ENCODE peak calls at places on chromosome 3, in seven cellular contexts. U is cardiac muscle cell, I is right cardiac atrium, T is fibroblast of mammary gland, P is cardiac fibroblast, J is mammary epithelial cell, B is psoas muscle. V is an unnamed sample.

GRCh38 chr3:121894191-121894990 is at the start of gene SLC15A2:
- DNase-seq in U (peak), I (peak), T (no peak), P (no peak), J (no peak), B (no peak), V (no peak)

GRCh38 chr3:109257269-109257668 is 59.0 kb downstream of the DPPA2 start:
- DNase-seq in U (peak), I (no peak), T (peak), P (peak), J (no peak), B (no peak), V (no peak)

GRCh38 chr3:167394003-167394402 is 13.9 kb upstream of the ZBBX start:
- DNase-seq in U (no peak), I (no peak), T (peak), P (no peak), J (no peak), B (no peak), V (no peak)

GRCh38 chr3:3699816-3700633 is 99.2 kb upstream of the LRRN1 start:
- DNase-seq in U (no peak), I (no peak), T (no peak), P (no peak), J (peak), B (no peak), V (no peak)

GRCh38 chr3:186099178-186099577 is 9.7 kb downstream of the ETV5 start:
- DNase-seq in U (peak), I (peak), T (peak), P (peak), J (peak), B (peak), V (no peak)

GRCh38 chr3:75171632-75172230 is 492.4 kb upstream of the FRG2C start:
- DNase-seq in U (peak), I (no peak), T (peak), P (peak), J (no peak), B (no peak), V (no peak)

GRCh38 chr3:115691964-115692363 is 68.7 kb downstream of the GAP43 start:
- DNase-seq in U (no peak), I (no peak), T (no peak), P (no peak), J (no peak), B (no peak), V (no peak)

GRCh38 chr3:151171145-151171544 is 31.9 kb downstream of the GPR171 start:
- DNase-seq in U (no peak), I (no peak), T (no peak), P (no peak), J (no peak), B (no peak), V (peak)

GRCh38 chr3:119937229-119937628 is 155.3 kb downstream of the NR1I2 start:
- DNase-seq in U (peak), I (no peak), T (no peak), P (no peak), J (peak), B (no peak), V (no peak)

GRCh38 chr3:13543251-13543650 is 5.7 kb upstream of the FBLN2 start:
- DNase-seq in U (peak), I (peak), T (peak), P (peak), J (no peak), B (peak), V (no peak)

DNA sequence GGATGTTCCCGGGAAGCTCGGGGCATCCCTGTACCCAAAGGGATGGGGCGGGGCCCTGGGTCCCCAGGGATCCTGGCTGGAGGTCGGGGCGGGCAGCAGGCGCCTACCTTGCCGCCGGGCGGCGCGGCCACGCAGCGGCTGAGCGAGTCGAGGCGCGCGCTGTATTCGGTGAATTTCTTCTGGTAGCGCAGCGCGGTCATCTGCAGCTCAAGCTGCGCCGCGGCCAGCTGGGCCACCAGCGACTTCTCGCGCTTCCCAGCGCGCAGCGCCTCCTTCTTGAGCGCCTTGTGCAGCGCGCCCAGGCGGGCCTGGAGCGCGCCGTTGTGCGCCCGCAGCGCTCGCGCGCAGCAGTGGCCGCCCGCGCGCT is 762 bp downstream of the PDZRN3 start:
- DNase-seq in U (peak), I (peak), T (peak), P (peak), J (peak), B (peak), V (no peak)
- H3K4me3 ChIP-seq in U (peak), I (peak), T (peak), P (peak), J (peak), B (peak), V (peak)

GRCh38 chr3:69121950-69122349 is 445 bp downstream of the LMOD3 start:
- DNase-seq in U (no peak), I (no peak), T (no peak), P (no peak), J (no peak), B (peak), V (no peak)
- H3K4me3 ChIP-seq in U (no peak), I (peak), T (no peak), P (no peak), J (no peak), B (peak), V (peak)

GRCh38 chr3:126730376-126730775 is 26.3 kb downstream of the CHCHD6 start:
- DNase-seq in U (no peak), I (no peak), T (no peak), P (no peak), J (no peak), B (no peak), V (no peak)

GRCh38 chr3:126734324-126734723 is 30.3 kb downstream of the CHCHD6 start:
- DNase-seq in U (no peak), I (no peak), T (no peak), P (no peak), J (no peak), B (no peak), V (no peak)

GRCh38 chr3:126733061-126733430 is 29.0 kb downstream of the CHCHD6 start:
- DNase-seq in U (no peak), I (no peak), T (no peak), P (no peak), J (no peak), B (no peak), V (no peak)

GRCh38 chr3:126731044-126731443 is 27.0 kb downstream of the CHCHD6 start:
- DNase-seq in U (no peak), I (no peak), T (no peak), P (no peak), J (no peak), B (no peak), V (no peak)

DNA sequence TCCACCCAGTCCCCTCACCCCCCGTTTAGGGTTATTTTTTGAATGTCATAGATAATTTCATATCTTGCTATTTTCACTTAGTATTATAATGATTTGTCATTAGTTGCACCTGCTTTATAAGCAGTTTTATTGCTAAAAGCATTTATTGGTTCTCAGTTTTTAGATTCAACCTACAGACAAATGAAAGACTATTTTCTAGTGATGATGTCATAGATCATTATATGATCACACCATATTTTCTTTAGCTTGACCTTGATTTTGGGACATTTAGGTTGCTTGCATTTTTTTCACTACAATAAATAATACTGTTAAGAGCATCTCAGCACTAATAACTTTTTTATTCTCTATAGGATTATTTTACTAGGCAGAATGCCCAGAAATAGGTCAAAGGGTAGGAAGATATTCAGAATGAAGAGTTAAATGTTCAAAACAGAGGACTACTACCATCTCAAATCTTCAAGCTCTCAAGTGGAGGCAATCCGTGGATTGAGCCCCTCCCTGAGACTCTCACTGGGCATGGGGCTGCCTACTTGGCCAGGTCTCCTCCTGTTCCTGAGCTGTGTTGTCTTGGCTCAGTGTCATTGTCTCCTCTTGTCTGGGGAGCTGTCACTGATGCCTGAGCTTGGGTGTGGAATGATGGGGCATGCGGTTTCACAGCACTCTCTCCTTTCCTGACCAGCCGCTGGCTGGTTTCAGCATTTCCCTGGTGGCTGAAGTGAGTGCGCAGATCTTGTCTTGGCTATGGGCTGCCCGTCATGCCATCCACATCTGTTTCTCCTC is 28.4 kb downstream of the CHCHD6 start:
- DNase-seq in U (peak), I (no peak), T (no peak), P (no peak), J (no peak), B (no peak), V (no peak)
- H3K4me3 ChIP-seq in U (no peak), I (no peak), T (no peak), P (no peak), J (no peak), B (no peak), V (no peak)

GRCh38 chr3:4984511-4984864 is 5.3 kb downstream of the BHLHE40 start:
- DNase-seq in U (no peak), I (no peak), T (no peak), P (peak), J (no peak), B (no peak), V (no peak)

GRCh38 chr3:4987374-4988296 is 8.4 kb downstream of the BHLHE40 start:
- DNase-seq in U (no peak), I (no peak), T (no peak), P (no peak), J (no peak), B (no peak), V (no peak)

GRCh38 chr3:4986611-4987373 is 7.6 kb downstream of the BHLHE40 start:
- DNase-seq in U (peak), I (peak), T (peak), P (peak), J (peak), B (peak), V (peak)

GRCh38 chr3:4985330-4986174 is 6.3 kb downstream of the BHLHE40 start:
- DNase-seq in U (peak), I (peak), T (peak), P (peak), J (peak), B (no peak), V (no peak)

DNA sequence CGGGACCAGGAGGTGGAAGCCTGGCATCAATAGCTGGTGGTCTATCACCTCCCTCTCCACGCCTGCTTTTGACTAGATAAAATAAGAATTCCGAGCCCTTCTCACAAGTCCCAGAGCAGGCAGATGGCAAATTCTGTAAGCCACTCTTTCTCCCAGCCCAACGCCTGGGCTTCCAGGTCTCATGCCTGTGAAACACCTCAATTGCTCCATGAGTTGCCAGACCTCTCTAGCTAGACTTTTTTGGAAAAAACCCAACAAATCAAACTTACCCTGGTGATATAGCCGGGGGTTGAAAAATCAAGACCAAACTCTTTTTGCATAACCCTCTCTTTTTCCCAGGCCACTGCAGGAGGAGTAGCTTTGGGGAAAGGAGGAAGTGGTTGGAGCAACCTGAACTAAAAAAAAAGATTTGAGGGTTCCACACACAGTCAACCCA is 7.0 kb downstream of the BHLHE40 start:
- DNase-seq in U (peak), I (no peak), T (peak), P (no peak), J (peak), B (no peak), V (no peak)
- H3K4me3 ChIP-seq in U (peak), I (no peak), T (peak), P (no peak), J (no peak), B (peak), V (peak)

GRCh38 chr3:171286580-171287249 is 173.5 kb downstream of the TNIK start:
- DNase-seq in U (peak), I (no peak), T (peak), P (peak), J (peak), B (no peak), V (no peak)

GRCh38 chr3:171283248-171284222 is 176.7 kb downstream of the TNIK start:
- DNase-seq in U (peak), I (peak), T (no peak), P (no peak), J (no peak), B (peak), V (no peak)

GRCh38 chr3:171285287-171285686 is 174.9 kb downstream of the TNIK start:
- DNase-seq in U (no peak), I (no peak), T (no peak), P (peak), J (peak), B (no peak), V (no peak)

GRCh38 chr3:171282041-171282440 is 178.2 kb downstream of the TNIK start:
- DNase-seq in U (peak), I (no peak), T (peak), P (peak), J (no peak), B (no peak), V (no peak)

DNA sequence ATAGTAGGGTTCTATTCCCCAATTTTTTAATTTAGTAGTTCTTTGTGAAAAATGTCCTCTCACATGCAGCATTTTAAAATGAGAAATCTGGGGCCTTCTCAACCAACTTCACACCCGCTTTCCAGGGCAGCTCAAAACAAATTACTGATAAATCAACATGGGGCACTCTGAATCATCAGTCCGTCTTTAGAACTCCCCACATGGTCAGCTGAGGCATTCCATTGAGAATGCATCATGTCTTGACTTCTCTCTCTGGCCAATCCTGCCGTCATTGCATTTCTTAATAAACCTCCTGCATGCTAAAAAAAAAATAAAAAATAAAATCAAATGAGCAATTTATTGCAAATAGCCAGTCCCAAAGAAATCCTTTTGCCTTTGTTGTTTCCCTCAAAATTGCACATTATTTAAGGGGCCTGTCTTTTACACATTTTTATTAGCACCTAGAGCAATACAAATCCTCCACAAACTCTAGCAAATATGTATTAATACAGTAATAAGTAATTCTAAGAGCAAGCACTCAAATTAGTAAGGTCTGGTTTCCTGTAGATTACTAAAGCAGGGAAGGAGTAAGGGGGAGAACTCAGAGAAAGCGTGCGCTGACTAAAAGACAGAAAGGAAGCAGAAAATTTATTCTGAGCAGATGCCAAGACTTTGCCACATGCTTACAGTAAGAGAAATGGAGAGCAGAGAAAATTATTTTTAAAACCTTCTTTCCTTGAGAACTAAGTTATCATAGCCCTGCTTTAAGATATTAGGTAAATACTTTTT is 175.7 kb downstream of the TNIK start:
- DNase-seq in U (peak), I (peak), T (peak), P (peak), J (peak), B (no peak), V (no peak)
- H3K4me3 ChIP-seq in U (no peak), I (no peak), T (no peak), P (no peak), J (no peak), B (peak), V (no peak)

GRCh38 chr3:133532951-133533350 is 40.5 kb upstream of the CDV3 start:
- DNase-seq in U (peak), I (no peak), T (peak), P (no peak), J (no peak), B (no peak), V (no peak)

GRCh38 chr3:133525435-133525834 is 48.1 kb upstream of the CDV3 start:
- DNase-seq in U (no peak), I (no peak), T (no peak), P (no peak), J (no peak), B (no peak), V (no peak)

GRCh38 chr3:133527306-133527705 is 46.2 kb upstream of the CDV3 start:
- DNase-seq in U (no peak), I (no peak), T (peak), P (no peak), J (no peak), B (no peak), V (no peak)

GRCh38 chr3:133531981-133532380 is 41.5 kb upstream of the CDV3 start:
- DNase-seq in U (peak), I (no peak), T (peak), P (peak), J (no peak), B (no peak), V (no peak)

GRCh38 chr3:133529809-133530208 is 43.7 kb upstream of the CDV3 start:
- DNase-seq in U (no peak), I (no peak), T (no peak), P (no peak), J (no peak), B (no peak), V (no peak)
- H3K4me3 ChIP-seq in U (no peak), I (no peak), T (no peak), P (no peak), J (no peak), B (no peak), V (no peak)

GRCh38 chr3:41290736-41291135 is 91.4 kb downstream of the CTNNB1 start:
- DNase-seq in U (peak), I (no peak), T (no peak), P (no peak), J (no peak), B (no peak), V (no peak)
- H3K4me3 ChIP-seq in U (no peak), I (no peak), T (no peak), P (no peak), J (no peak), B (no peak), V (no peak)

GRCh38 chr3:17969985-17970568 is 227.6 kb upstream of the TBC1D5 start:
- DNase-seq in U (no peak), I (no peak), T (no peak), P (no peak), J (no peak), B (no peak), V (no peak)
- H3K4me3 ChIP-seq in U (no peak), I (no peak), T (no peak), P (no peak), J (no peak), B (no peak), V (no peak)

DNA sequence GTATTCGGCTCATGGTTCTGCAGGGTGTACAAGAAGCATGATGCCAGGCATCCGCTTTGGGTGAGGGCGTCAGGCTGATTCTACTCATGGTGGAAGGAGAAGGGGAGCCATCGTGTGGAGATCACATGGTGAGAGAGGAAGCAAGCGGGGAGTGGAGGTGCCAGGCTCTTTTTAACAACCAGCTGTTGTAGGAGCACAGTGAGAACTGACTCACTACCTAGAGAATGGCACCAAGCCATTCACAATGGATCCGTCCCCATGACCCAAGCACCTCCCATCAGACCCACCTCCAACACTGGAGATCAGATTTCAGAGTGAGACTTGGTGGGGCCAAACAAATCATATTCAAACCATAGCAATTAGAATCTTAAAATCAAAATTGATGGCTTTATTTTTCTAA is 259.8 kb upstream of the CTDSPL start:
- DNase-seq in U (no peak), I (no peak), T (peak), P (peak), J (no peak), B (no peak), V (no peak)
- H3K4me3 ChIP-seq in U (no peak), I (no peak), T (no peak), P (no peak), J (no peak), B (no peak), V (no peak)